ENCODE peak calls at places on chromosomes 6 and 20, in four cellular contexts. T is T-helper 2 cell, P is renal cortical epithelial cell, H is fibroblast of lung. K is an unnamed sample.

GRCh38 chr20:664151-664550 is 11.2 kb upstream of the SRXN1 start:
- DNase-seq in H (no peak), T (no peak), P (no peak), K (no peak)

GRCh38 chr6:41488392-41489129 is 57.6 kb upstream of the FOXP4 start:
- DNase-seq in P (peak; percentile 70), T (no peak), H (peak; percentile 95), K (no peak)

GRCh38 chr6:75602897-75603395 is 1.3 kb downstream of the SENP6 start:
- DNase-seq in P (no peak), H (no peak), T (no peak), K (no peak)

GRCh38 chr20:13510837-13511488 is 127.8 kb downstream of the TASP1 start:
- DNase-seq in T (no peak), P (no peak), H (peak; percentile 32), K (no peak)

GRCh38 chr6:35318200-35318844 is 20.7 kb downstream of the DEF6 start:
- DNase-seq in P (peak; percentile 55), T (no peak), H (peak; percentile 82), K (no peak)

GRCh38 chr6:97150932-97151331 is 132.1 kb downstream of the MMS22L start:
- DNase-seq in H (no peak), T (no peak), P (no peak), K (no peak)

GRCh38 chr6:18501313-18502013 is 114.3 kb downstream of the RNF144B start:
- DNase-seq in H (peak; percentile 56), P (peak; percentile 97), T (no peak), K (no peak)

GRCh38 chr6:45812937-45813336 is 202.7 kb downstream of the CLIC5 start:
- DNase-seq in P (no peak), H (peak; percentile 62), T (no peak), K (no peak)

GRCh38 chr6:156423075-156423474 is 354.1 kb upstream of the ARID1B start:
- DNase-seq in H (peak; percentile 88), T (no peak), P (no peak), K (no peak)

GRCh38 chr6:57261896-57262295 is 39.8 kb upstream of the RAB23 start:
- DNase-seq in T (no peak), P (no peak), H (peak; percentile 83), K (no peak)

GRCh38 chr20:19466204-19466928 is 253.9 kb downstream of the SLC24A3 start:
- DNase-seq in P (no peak), H (no peak), T (no peak), K (no peak)

GRCh38 chr6:34235605-34236422 is 859 bp upstream of the HMGA1 start:
- DNase-seq in H (peak; percentile 91), T (peak; percentile 42), P (peak; percentile 87), K (peak; percentile 57)

GRCh38 chr6:25485820-25486559 is 166.0 kb upstream of the SCGN start:
- DNase-seq in P (no peak), H (no peak), T (no peak), K (no peak)

GRCh38 chr20:38728911-38729642 is 4.8 kb downstream of the SLC32A1 start:
- DNase-seq in H (no peak), P (no peak), T (no peak), K (no peak)

GRCh38 chr20:47854687-47855212 is 69.5 kb upstream of the SULF2 start:
- DNase-seq in T (no peak), H (peak; percentile 56), P (peak; percentile 44), K (no peak)

GRCh38 chr20:16069416-16070010 is 503.7 kb downstream of the KIF16B start:
- DNase-seq in P (peak; percentile 54), H (no peak), T (no peak), K (no peak)

GRCh38 chr6:35300848-35301247 is 3.2 kb downstream of the DEF6 start:
- DNase-seq in T (no peak), P (no peak), H (no peak), K (no peak)

GRCh38 chr6:129696843-129697242 is 13.1 kb downstream of the ARHGAP18 start:
- DNase-seq in H (no peak), T (no peak), P (no peak), K (no peak)

GRCh38 chr6:55866110-55866509 is 9.3 kb downstream of the BMP5 start:
- DNase-seq in P (peak; percentile 82), T (no peak), H (peak; percentile 10), K (no peak)

GRCh38 chr6:18586133-18586532 is 199.0 kb downstream of the RNF144B start:
- DNase-seq in T (no peak), P (no peak), H (no peak), K (no peak)

GRCh38 chr6:15911753-15912504 is 217.0 kb upstream of the MYLIP start:
- DNase-seq in T (no peak), P (no peak), H (no peak), K (no peak)

GRCh38 chr6:75167426-75167825 is 38.4 kb downstream of the COL12A1 start:
- DNase-seq in H (no peak), T (no peak), P (peak; percentile 26), K (no peak)

GRCh38 chr6:166112580-166112979 is 55.1 kb downstream of the TBXT start:
- DNase-seq in P (peak; percentile 16), H (peak; percentile 87), T (no peak), K (no peak)

GRCh38 chr6:170290306-170291128 is at the start of gene DLL1:
- DNase-seq in T (no peak), H (peak; percentile 37), P (no peak), K (no peak)

K was measured in T-helper 17 cell.